ENCODE peak calls at places on chromosomes 7 and 10, in four cellular contexts. F is NCI-H774, S is tibial artery, I is right lobe of liver. W is an unnamed sample.

GRCh38 chr10:178208-178607 is 43.0 kb downstream of the ZMYND11 start:
- DNase-seq in F (peak; percentile 17), S (no peak), I (no peak), W (peak; percentile 21)

GRCh38 chr10:21510218-21511070 is 15.0 kb downstream of the SKIDA1 start:
- DNase-seq in F (no peak), S (no peak), I (peak; percentile 79), W (no peak)

GRCh38 chr7:68321776-68322496 is 1276.3 kb upstream of the AUTS2 start:
- DNase-seq in F (no peak), S (peak; percentile 21), I (no peak), W (no peak)

GRCh38 chr7:117127585-117128168 is 174.4 kb downstream of the ST7 start:
- DNase-seq in F (peak; percentile 59), S (peak; percentile 46), I (peak; percentile 52), W (peak; percentile 52)

GRCh38 chr7:28292826-28293528 is 112.4 kb upstream of the JAZF1 start:
- DNase-seq in F (no peak), S (no peak), I (no peak), W (no peak)

GRCh38 chr7:112362796-112363195 is 87.5 kb upstream of the IFRD1 start:
- DNase-seq in F (peak; percentile 19), S (no peak), I (no peak), W (peak; percentile 27)

GRCh38 chr7:90625562-90625961 is 29.4 kb downstream of the CDK14 start:
- DNase-seq in F (no peak), S (peak; percentile 35), I (no peak), W (no peak)

GRCh38 chr10:119449760-119450461 is 92.6 kb downstream of the RGS10 start:
- DNase-seq in F (no peak), S (peak; percentile 92), I (no peak), W (no peak)

GRCh38 chr10:34479520-34480179 is 335.4 kb downstream of the PARD3 start:
- DNase-seq in F (no peak), S (no peak), I (peak; percentile 71), W (no peak)